ENCODE peak calls at places on chromosome 21, in six cellular contexts. One of them, this sample, is unnamed.

GRCh38 chr21:32535616-32536015 is 49.7 kb downstream of the TCP10L start:
- DNase-seq in IMR-90: no peak
- DNase-seq in neuronal stem cell: no peak
- DNase-seq in H1: no peak
- DNase-seq in mesendoderm: no peak
- DNase-seq in mesenchymal stem cell: no peak
- DNase-seq in this sample: no peak

GRCh38 chr21:45456014-45456835 is 51.3 kb downstream of the COL18A1 start:
- DNase-seq in IMR-90: no peak
- DNase-seq in neuronal stem cell: no peak
- DNase-seq in H1: no peak
- DNase-seq in mesendoderm: no peak
- DNase-seq in mesenchymal stem cell: no peak
- DNase-seq in this sample: no peak

GRCh38 chr21:22516230-22516629 is 1518.0 kb downstream of the NCAM2 start:
- DNase-seq in IMR-90: no peak
- DNase-seq in neuronal stem cell: no peak
- DNase-seq in H1: no peak
- DNase-seq in mesendoderm: no peak
- DNase-seq in mesenchymal stem cell: no peak
- DNase-seq in this sample: no peak

GRCh38 chr21:34915364-34915834 is 133.7 kb downstream of the RUNX1 start:
- DNase-seq in IMR-90: peak
- DNase-seq in neuronal stem cell: no peak
- DNase-seq in H1: no peak
- DNase-seq in mesendoderm: peak
- DNase-seq in mesenchymal stem cell: peak
- DNase-seq in this sample: no peak

GRCh38 chr21:23853796-23854379 is 1753.4 kb downstream of the MRPL39 start:
- DNase-seq in IMR-90: peak
- DNase-seq in neuronal stem cell: peak
- DNase-seq in H1: no peak
- DNase-seq in mesendoderm: peak
- DNase-seq in mesenchymal stem cell: no peak
- DNase-seq in this sample: no peak

GRCh38 chr21:34974162-34974981 is 74.7 kb downstream of the RUNX1 start:
- DNase-seq in IMR-90: peak
- DNase-seq in neuronal stem cell: no peak
- DNase-seq in H1: no peak
- DNase-seq in mesendoderm: no peak
- DNase-seq in mesenchymal stem cell: peak
- DNase-seq in this sample: no peak

GRCh38 chr21:14603202-14603601 is 57.1 kb upstream of the SAMSN1 start:
- DNase-seq in IMR-90: peak
- DNase-seq in neuronal stem cell: no peak
- DNase-seq in H1: no peak
- DNase-seq in mesendoderm: no peak
- DNase-seq in mesenchymal stem cell: peak
- DNase-seq in this sample: peak

GRCh38 chr21:27269646-27270045 is 302.8 kb upstream of the ADAMTS5 start:
- DNase-seq in IMR-90: peak
- DNase-seq in neuronal stem cell: no peak
- DNase-seq in H1: no peak
- DNase-seq in mesendoderm: peak
- DNase-seq in mesenchymal stem cell: peak
- DNase-seq in this sample: no peak

GRCh38 chr21:34198232-34199120 is 125.1 kb downstream of the MRPS6 start:
- DNase-seq in IMR-90: no peak
- DNase-seq in neuronal stem cell: no peak
- DNase-seq in H1: peak
- DNase-seq in mesendoderm: no peak
- DNase-seq in mesenchymal stem cell: no peak
- DNase-seq in this sample: no peak

GRCh38 chr21:35038772-35039145 is 10.3 kb downstream of the RUNX1 start:
- DNase-seq in IMR-90: no peak
- DNase-seq in neuronal stem cell: no peak
- DNase-seq in H1: no peak
- DNase-seq in mesendoderm: peak
- DNase-seq in mesenchymal stem cell: no peak
- DNase-seq in this sample: no peak

GRCh38 chr21:39183272-39184049 is at the start of gene PSMG1:
- DNase-seq in IMR-90: peak
- DNase-seq in neuronal stem cell: peak
- DNase-seq in H1: peak
- DNase-seq in mesendoderm: peak
- DNase-seq in mesenchymal stem cell: peak
- DNase-seq in this sample: peak

GRCh38 chr21:45886610-45887026 is 95.0 kb upstream of the COL6A1 start:
- DNase-seq in IMR-90: no peak
- DNase-seq in neuronal stem cell: no peak
- DNase-seq in H1: no peak
- DNase-seq in mesendoderm: no peak
- DNase-seq in mesenchymal stem cell: no peak
- DNase-seq in this sample: no peak

GRCh38 chr21:46077674-46078101 is 20.2 kb upstream of the COL6A2 start:
- DNase-seq in IMR-90: no peak
- DNase-seq in neuronal stem cell: no peak
- DNase-seq in H1: no peak
- DNase-seq in mesendoderm: no peak
- DNase-seq in mesenchymal stem cell: no peak
- DNase-seq in this sample: no peak

GRCh38 chr21:32698971-32699693 is 28.7 kb downstream of the SYNJ1 start:
- DNase-seq in IMR-90: peak
- DNase-seq in neuronal stem cell: no peak
- DNase-seq in H1: no peak
- DNase-seq in mesendoderm: peak
- DNase-seq in mesenchymal stem cell: no peak
- DNase-seq in this sample: no peak

GRCh38 chr21:31426235-31426797 is 82.3 kb upstream of the TIAM1 start:
- DNase-seq in IMR-90: no peak
- DNase-seq in neuronal stem cell: no peak
- DNase-seq in H1: no peak
- DNase-seq in mesendoderm: no peak
- DNase-seq in mesenchymal stem cell: no peak
- DNase-seq in this sample: no peak

GRCh38 chr21:29232601-29233541 is 65.9 kb upstream of the BACH1 start:
- DNase-seq in IMR-90: peak
- DNase-seq in neuronal stem cell: no peak
- DNase-seq in H1: no peak
- DNase-seq in mesendoderm: peak
- DNase-seq in mesenchymal stem cell: peak
- DNase-seq in this sample: peak

GRCh38 chr21:46091631-46092025 is 6.3 kb upstream of the COL6A2 start:
- DNase-seq in IMR-90: peak
- DNase-seq in neuronal stem cell: no peak
- DNase-seq in H1: no peak
- DNase-seq in mesendoderm: no peak
- DNase-seq in mesenchymal stem cell: no peak
- DNase-seq in this sample: no peak

GRCh38 chr21:42412636-42412933 is 8.9 kb downstream of the UBASH3A start:
- DNase-seq in IMR-90: no peak
- DNase-seq in neuronal stem cell: no peak
- DNase-seq in H1: no peak
- DNase-seq in mesendoderm: no peak
- DNase-seq in mesenchymal stem cell: no peak
- DNase-seq in this sample: no peak
- H4K8ac ChIP-seq in IMR-90: no peak
- H4K8ac ChIP-seq in neuronal stem cell: no peak
- H4K8ac ChIP-seq in H1: no peak
- H4K8ac ChIP-seq in mesendoderm: no peak
- H4K8ac ChIP-seq in mesenchymal stem cell: no peak
- H4K8ac ChIP-seq in this sample: no peak

DNA sequence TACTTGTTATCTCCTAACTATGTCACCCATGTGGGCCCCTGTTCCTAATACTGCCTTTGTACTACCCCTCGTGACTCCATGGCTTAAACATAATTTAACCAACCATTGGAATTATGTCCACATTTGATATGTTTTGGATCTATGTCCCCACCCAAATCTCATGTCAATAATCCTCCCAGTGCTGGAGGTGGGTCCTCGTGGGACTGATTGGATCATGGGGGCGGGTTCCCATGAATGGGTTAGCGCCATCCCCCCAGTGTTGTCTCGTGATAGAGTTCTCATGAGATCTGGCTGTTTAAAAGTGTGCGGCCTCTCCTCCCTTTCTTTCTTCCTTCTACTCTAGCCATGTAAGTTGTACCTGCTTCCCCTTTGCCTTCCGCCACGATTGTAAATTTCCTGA is 9.8 kb downstream of the CBR1 start:
- DNase-seq in IMR-90: no peak
- DNase-seq in neuronal stem cell: no peak
- DNase-seq in H1: no peak
- DNase-seq in mesendoderm: no peak
- DNase-seq in mesenchymal stem cell: no peak
- DNase-seq in this sample: no peak
- H3K4me3 ChIP-seq in IMR-90: no peak
- H3K4me3 ChIP-seq in neuronal stem cell: no peak
- H3K4me3 ChIP-seq in H1: no peak
- H3K4me3 ChIP-seq in mesendoderm: no peak
- H3K4me3 ChIP-seq in mesenchymal stem cell: no peak
- H3K4me3 ChIP-seq in this sample: no peak

DNA sequence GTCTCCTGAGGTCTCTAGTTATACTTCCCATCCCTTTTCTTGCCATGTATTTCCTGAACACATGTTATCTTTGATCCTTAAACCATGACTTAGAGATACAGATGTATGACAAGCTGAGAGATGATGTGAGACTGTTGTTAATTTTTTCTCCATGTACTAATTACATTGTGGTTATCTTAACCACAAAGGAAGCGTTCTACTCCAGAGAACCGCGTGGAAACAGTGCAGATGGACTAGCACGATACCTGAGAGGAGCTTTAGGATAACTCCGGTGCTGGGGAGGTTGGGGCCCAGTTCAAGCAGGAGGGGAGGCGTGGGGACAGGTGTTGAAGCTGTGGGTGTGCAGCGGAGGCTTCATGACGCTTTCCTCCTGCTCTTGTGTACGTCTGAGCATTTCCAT is 17.5 kb downstream of the PDE9A start:
- DNase-seq in IMR-90: no peak
- DNase-seq in neuronal stem cell: no peak
- DNase-seq in H1: no peak
- DNase-seq in mesendoderm: no peak
- DNase-seq in mesenchymal stem cell: peak
- DNase-seq in this sample: no peak
- H4K8ac ChIP-seq in IMR-90: no peak
- H4K8ac ChIP-seq in neuronal stem cell: no peak
- H4K8ac ChIP-seq in H1: no peak
- H4K8ac ChIP-seq in mesendoderm: no peak
- H4K8ac ChIP-seq in mesenchymal stem cell: no peak
- H4K8ac ChIP-seq in this sample: no peak

DNA sequence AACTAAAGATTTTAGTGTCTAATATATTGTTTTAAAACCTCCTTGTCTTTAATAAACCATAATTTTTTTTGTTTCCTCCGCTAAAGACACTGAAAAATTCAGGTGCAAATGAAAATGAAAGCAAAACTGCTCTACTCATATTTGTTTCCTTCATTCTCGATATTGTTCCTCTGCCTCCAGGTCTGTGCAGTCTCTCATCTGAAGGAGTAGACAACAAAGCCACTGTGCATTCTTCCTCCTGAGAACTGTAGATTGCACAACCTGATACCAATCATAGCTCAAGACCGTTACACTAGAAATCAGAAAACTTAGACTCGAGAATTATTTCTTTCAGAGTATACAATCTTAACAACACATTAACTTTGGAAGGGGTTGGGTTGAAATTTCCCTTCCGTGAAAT is 373.1 kb upstream of the CXADR start:
- DNase-seq in IMR-90: no peak
- DNase-seq in neuronal stem cell: no peak
- DNase-seq in H1: no peak
- DNase-seq in mesendoderm: no peak
- DNase-seq in mesenchymal stem cell: no peak
- DNase-seq in this sample: no peak
- H3K4me3 ChIP-seq in IMR-90: no peak
- H3K4me3 ChIP-seq in neuronal stem cell: no peak
- H3K4me3 ChIP-seq in H1: no peak
- H3K4me3 ChIP-seq in mesendoderm: no peak
- H3K4me3 ChIP-seq in mesenchymal stem cell: no peak
- H3K4me3 ChIP-seq in this sample: no peak

GRCh38 chr21:21230672-21231071 is 232.5 kb downstream of the NCAM2 start:
- DNase-seq in IMR-90: peak
- DNase-seq in neuronal stem cell: no peak
- DNase-seq in H1: no peak
- DNase-seq in mesendoderm: peak
- DNase-seq in mesenchymal stem cell: no peak
- DNase-seq in this sample: no peak
- H4K8ac ChIP-seq in IMR-90: no peak
- H4K8ac ChIP-seq in neuronal stem cell: no peak
- H4K8ac ChIP-seq in H1: no peak
- H4K8ac ChIP-seq in mesendoderm: no peak
- H4K8ac ChIP-seq in mesenchymal stem cell: no peak
- H4K8ac ChIP-seq in this sample: no peak

DNA sequence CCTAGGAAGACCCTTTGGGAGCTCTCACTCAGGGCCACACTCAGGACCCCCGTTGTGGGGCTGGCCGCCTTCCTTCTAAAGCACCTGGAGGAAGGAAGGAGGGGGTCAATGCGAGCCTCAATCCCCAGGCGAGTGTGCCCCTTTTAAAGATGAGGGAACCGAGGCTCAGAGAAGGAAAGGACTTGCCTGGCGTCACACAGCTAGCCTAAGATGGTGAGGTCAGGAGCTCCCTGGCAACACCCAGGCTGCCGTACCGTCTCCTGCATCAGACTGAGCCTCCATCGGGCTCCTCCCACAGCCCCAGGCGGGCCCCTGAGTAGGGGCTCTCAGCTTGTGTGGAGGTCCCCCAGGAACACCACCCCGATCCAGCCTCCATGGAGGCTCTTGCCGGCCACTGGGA is 574 bp upstream of the AIRE start:
- DNase-seq in IMR-90: no peak
- DNase-seq in neuronal stem cell: no peak
- DNase-seq in H1: no peak
- DNase-seq in mesendoderm: no peak
- DNase-seq in mesenchymal stem cell: no peak
- DNase-seq in this sample: no peak
- H3K4me3 ChIP-seq in IMR-90: no peak
- H3K4me3 ChIP-seq in neuronal stem cell: no peak
- H3K4me3 ChIP-seq in H1: peak
- H3K4me3 ChIP-seq in mesendoderm: no peak
- H3K4me3 ChIP-seq in mesenchymal stem cell: no peak
- H3K4me3 ChIP-seq in this sample: no peak

DNA sequence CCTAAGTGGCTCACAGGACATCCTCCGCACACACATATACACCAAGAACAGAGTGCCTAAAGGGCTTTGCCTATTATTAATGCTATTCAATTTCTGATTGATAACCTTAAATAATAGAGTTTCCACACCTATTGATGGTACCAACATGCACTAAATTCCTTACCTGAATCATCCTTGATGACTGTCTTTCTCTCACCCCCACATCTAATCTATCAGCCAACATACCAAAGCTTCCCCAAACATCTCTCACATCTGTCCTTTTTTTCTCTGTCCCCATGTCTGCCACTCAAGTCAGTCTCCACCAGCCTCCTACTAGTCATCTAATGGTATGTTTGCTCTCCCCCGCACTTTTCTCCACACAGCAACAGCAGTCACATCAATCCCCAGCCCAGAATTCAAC is 174.4 kb downstream of the DSCAM start:
- DNase-seq in IMR-90: no peak
- DNase-seq in neuronal stem cell: no peak
- DNase-seq in H1: no peak
- DNase-seq in mesendoderm: no peak
- DNase-seq in mesenchymal stem cell: no peak
- DNase-seq in this sample: no peak
- H4K8ac ChIP-seq in IMR-90: no peak
- H4K8ac ChIP-seq in neuronal stem cell: no peak
- H4K8ac ChIP-seq in H1: no peak
- H4K8ac ChIP-seq in mesendoderm: no peak
- H4K8ac ChIP-seq in mesenchymal stem cell: no peak
- H4K8ac ChIP-seq in this sample: no peak

GRCh38 chr21:25801217-25802015 is 66.6 kb downstream of the GABPA start:
- DNase-seq in IMR-90: peak
- DNase-seq in neuronal stem cell: peak
- DNase-seq in H1: peak
- DNase-seq in mesendoderm: peak
- DNase-seq in mesenchymal stem cell: peak
- DNase-seq in this sample: peak
- H3K4me3 ChIP-seq in IMR-90: peak
- H3K4me3 ChIP-seq in neuronal stem cell: no peak
- H3K4me3 ChIP-seq in H1: no peak
- H3K4me3 ChIP-seq in mesendoderm: no peak
- H3K4me3 ChIP-seq in mesenchymal stem cell: no peak
- H3K4me3 ChIP-seq in this sample: no peak